ENCODE peak calls at places on chromosomes 11 and 22, in six cellular contexts. I, Q, N, T, O and C are unnamed samples.
A peak's percentile ranks its signal among the peaks of the same experiment; 100 is the strongest.

GRCh38 chr11:58433638-58434203 is 5.8 kb upstream of the OR5B2 start:
- DNase-seq in I (no peak), Q (no peak), N (no peak), T (no peak), O (no peak), C (no peak)

GRCh38 chr22:32502346-32502745 is 27.7 kb downstream of the FBXO7 start:
- DNase-seq in I (no peak), Q (no peak), N (no peak), T (no peak), O (no peak), C (no peak)

GRCh38 chr22:46721716-46722115 is 16.3 kb downstream of the CERK start:
- DNase-seq in I (no peak), Q (no peak), N (no peak), T (no peak), O (no peak), C (no peak)

GRCh38 chr22:39927544-39927943 is 26.7 kb downstream of the GRAP2 start:
- DNase-seq in I (no peak), Q (no peak), N (peak; percentile 46), T (peak; percentile 8), O (peak; percentile 53), C (no peak)

GRCh38 chr22:32809786-32810185 is 8.3 kb downstream of the TIMP3 start:
- DNase-seq in I (no peak), Q (no peak), N (no peak), T (no peak), O (no peak), C (no peak)

GRCh38 chr11:117045956-117046355 is 52.3 kb downstream of the SIK3 start:
- DNase-seq in I (no peak), Q (no peak), N (no peak), T (peak; percentile 78), O (no peak), C (no peak)

GRCh38 chr22:23233084-23233501 is 52.8 kb downstream of the BCR start:
- DNase-seq in I (no peak), Q (no peak), N (peak; percentile 58), T (no peak), O (no peak), C (no peak)

GRCh38 chr11:94254214-94254613 is 50.2 kb upstream of the IZUMO1R start:
- DNase-seq in I (no peak), Q (no peak), N (no peak), T (no peak), O (no peak), C (no peak)

GRCh38 chr22:25057013-25057881 is 104.7 kb downstream of the KIAA1671 start:
- DNase-seq in I (peak; percentile 50), Q (no peak), N (peak; percentile 52), T (peak; percentile 44), O (peak; percentile 99), C (peak; percentile 46)

GRCh38 chr11:76674517-76675400 is 4.2 kb upstream of the LRRC32 start:
- DNase-seq in I (no peak), Q (peak; percentile 59), N (no peak), T (no peak), O (no peak), C (no peak)

GRCh38 chr11:6127881-6128280 is 20.4 kb downstream of the OR56B4 start:
- DNase-seq in I (no peak), Q (no peak), N (no peak), T (no peak), O (no peak), C (no peak)

GRCh38 chr11:71188073-71188472 is 64.3 kb downstream of the SHANK2 start:
- DNase-seq in I (no peak), Q (no peak), N (no peak), T (no peak), O (no peak), C (no peak)

GRCh38 chr11:104970756-104971155 is 2.4 kb upstream of the CASP4 start:
- DNase-seq in I (no peak), Q (no peak), N (no peak), T (no peak), O (no peak), C (no peak)

GRCh38 chr11:21185959-21186358 is 516.6 kb downstream of the NELL1 start:
- DNase-seq in I (no peak), Q (no peak), N (no peak), T (no peak), O (no peak), C (no peak)

GRCh38 chr11:19508166-19508565 is 204.5 kb upstream of the NAV2 start:
- DNase-seq in I (no peak), Q (no peak), N (peak; percentile 23), T (peak; percentile 77), O (no peak), C (no peak)

DNA sequence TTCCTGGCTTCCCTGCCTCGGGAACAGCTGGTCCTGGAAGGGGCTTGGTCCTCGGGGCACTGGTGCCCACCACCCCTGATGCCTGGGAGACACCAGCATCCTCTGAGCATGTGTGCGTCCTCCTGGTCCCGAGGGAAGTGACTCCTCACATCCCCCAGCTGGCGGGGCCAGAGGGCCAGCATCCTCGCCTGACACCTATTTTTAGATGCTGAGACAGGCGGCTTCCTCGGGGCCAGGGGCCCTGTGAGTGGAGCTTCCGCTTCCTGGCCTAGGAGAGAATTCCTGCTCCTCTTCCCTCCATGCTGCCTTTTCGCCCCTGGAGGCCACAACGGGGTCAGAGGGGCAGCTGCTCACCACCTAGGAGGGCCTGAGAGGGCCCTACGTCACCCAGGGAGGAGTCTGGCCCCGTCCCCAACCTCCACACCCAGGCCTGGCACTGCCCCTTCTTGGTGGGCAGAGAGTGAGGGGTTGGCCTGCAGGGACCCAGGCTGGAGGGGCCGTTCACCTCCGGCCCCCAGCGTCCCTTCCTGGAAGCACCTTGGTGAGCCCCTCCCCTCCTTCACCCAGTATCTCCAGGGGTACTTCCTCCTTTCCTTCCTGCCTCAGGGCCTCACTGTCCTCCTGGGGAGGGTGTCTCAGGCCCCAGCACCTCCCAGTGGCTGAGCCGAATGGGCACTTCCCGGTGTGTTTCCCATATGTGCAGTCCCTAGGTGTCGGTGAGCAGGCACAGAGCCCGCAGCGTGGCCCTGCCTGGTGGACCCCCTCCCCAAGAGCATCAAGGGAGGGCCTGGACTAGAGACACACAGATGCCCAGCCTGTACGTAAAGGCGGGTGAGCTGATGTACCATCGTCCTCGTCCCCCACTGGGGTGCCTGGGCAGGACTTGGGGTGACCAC is 6.1 kb downstream of the CD81 start:
- DNase-seq in I (no peak), Q (no peak), N (no peak), T (no peak), O (no peak), C (no peak)
- TF ChIP-seq TAF1 in I (no peak), Q (no peak), N (no peak), T (no peak), O (no peak), C (no peak)

GRCh38 chr11:65439331-65440181 is 17.0 kb downstream of the NEAT1 start:
- DNase-seq in I (no peak), Q (no peak), N (no peak), T (no peak), O (no peak), C (no peak)
- TF ChIP-seq POLR2A in I (no peak), Q (no peak), N (peak; percentile 16), T (no peak), O (no peak), C (no peak)

DNA sequence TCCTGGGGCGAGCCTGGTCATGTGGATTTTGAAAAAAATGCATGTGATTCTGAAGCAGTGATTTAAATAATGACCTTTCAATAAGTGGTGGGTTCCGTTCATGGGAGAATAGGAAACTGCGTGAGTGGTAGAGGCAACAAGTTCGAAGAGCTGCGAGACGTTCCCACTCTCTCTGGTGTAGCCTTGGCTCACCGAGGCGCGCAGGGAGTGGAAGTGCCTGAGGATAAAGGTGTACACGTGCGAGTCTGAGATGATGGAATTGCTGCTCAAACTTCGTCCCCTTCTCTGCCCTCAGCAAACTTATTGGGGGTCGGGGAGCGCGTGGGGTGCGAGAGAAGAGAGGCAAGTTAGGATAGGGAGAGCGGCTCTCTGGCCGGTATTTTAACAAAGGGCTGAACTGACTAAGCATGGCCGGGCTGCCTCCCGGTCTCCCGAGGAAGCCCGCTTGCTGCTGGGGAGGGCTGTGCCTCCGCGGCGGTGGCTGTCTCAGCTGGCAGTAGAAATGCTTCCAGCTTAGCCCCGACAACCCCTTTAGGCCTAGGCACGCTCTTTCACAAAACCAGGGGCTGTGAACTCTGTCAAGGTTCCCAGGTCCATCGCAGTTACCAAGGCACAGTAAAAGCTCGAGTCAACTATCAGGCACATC is 870 bp upstream of the STT3A start:
- DNase-seq in I (no peak), Q (no peak), N (peak; percentile 37), T (peak; percentile 10), O (no peak), C (peak; percentile 26)
- TF ChIP-seq POLR2AphosphoS5 in I (no peak), Q (peak; percentile 72), N (no peak), T (no peak), O (no peak), C (peak; percentile 37)

DNA sequence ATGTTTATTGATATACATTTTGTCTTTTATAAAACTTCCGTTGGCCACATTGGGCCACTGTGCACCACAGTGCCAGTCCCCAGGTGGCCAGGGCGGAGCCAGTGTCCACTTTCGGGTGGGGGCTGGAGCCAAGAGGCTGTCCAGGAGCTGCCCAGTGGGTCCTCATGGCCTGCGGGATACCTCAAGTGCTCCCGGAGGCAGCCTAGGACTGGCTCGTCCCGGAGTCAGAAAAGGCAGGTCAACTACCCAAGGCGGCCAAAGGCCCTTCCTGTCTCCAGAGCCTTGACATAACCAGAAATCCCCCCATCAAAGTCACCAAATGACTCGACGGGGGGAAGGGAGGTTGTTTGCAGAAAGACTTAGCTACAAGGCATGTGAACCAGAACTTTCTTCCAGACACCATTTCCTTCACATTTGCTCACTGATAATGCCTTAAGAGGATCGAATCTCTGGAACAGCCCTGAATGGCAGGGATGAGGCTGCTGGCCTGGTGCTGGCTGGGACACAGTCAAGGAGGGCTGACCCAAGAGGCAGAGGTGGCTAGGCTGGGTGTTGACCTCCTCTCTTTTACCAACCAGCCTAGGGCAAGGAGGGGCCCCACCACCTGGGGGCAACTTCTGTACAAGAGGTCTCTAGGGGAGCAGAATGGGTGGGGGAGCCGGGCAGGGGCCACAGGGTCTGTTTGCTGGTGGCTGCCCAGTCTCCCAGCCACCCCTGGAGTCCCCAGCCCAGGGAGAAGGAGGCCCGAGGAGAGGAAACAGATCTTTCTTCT is 8.4 kb downstream of the MRGPRF start:
- DNase-seq in I (no peak), Q (no peak), N (no peak), T (no peak), O (no peak), C (peak; percentile 29)
- TF ChIP-seq TAF1 in I (no peak), Q (no peak), N (no peak), T (no peak), O (no peak), C (no peak)

DNA sequence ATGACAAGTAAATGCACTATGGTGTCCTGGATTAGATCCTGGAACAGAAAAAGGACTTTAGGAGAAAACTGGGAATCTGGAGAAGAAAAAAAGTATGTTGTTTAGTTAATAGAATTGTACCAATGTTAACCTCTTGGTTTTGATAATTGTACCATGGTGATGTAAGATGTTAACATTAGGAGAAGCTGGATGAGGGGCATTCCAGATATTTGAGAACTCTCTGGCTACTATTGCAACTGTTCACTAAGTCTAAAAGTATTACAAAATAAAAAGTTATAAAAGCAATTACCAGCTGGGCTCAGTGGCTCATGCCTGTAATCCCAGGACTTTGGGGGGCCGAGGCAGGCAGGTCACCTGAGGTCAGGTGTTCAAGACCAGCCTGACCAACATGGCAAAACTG is 66.5 kb downstream of the EXT2 start:
- DNase-seq in I (no peak), Q (no peak), N (no peak), T (no peak), O (no peak), C (no peak)
- TF ChIP-seq POLR2A in I (no peak), Q (no peak), N (no peak), T (no peak), O (no peak), C (no peak)